ENCODE peak calls at places on chromosomes 2 and 18, in eight cellular contexts. One of them, this sample, is unnamed.

GRCh38 chr18:22558945-22559385 is 141.2 kb upstream of the CTAGE1 start:
- DNase-seq in astrocyte of the cerebellum: no peak
- DNase-seq in A549: peak; percentile 44
- DNase-seq in glutamatergic neuron: peak; percentile 27
- DNase-seq in left ventricle myocardium inferior: peak; percentile 66
- DNase-seq in neural progenitor cell: peak; percentile 49
- DNase-seq in GM10248: no peak
- DNase-seq in endodermal cell: peak; percentile 62
- DNase-seq in this sample: peak; percentile 85

GRCh38 chr2:146579154-146579930 is 1265.5 kb upstream of the ACVR2A start:
- DNase-seq in astrocyte of the cerebellum: no peak
- DNase-seq in A549: peak; percentile 4
- DNase-seq in glutamatergic neuron: no peak
- DNase-seq in left ventricle myocardium inferior: no peak
- DNase-seq in neural progenitor cell: no peak
- DNase-seq in GM10248: no peak
- DNase-seq in endodermal cell: no peak
- DNase-seq in this sample: no peak

GRCh38 chr18:33231474-33232317 is 208.8 kb downstream of the CCDC178 start:
- DNase-seq in astrocyte of the cerebellum: peak; percentile 57
- DNase-seq in A549: peak; percentile 11
- DNase-seq in glutamatergic neuron: peak; percentile 83
- DNase-seq in left ventricle myocardium inferior: peak; percentile 19
- DNase-seq in neural progenitor cell: peak; percentile 92
- DNase-seq in GM10248: peak; percentile 47
- DNase-seq in endodermal cell: peak; percentile 94
- DNase-seq in this sample: peak; percentile 39

GRCh38 chr2:138712212-138712979 is 67.8 kb downstream of the NXPH2 start:
- DNase-seq in astrocyte of the cerebellum: no peak
- DNase-seq in A549: no peak
- DNase-seq in glutamatergic neuron: no peak
- DNase-seq in left ventricle myocardium inferior: no peak
- DNase-seq in neural progenitor cell: no peak
- DNase-seq in GM10248: peak; percentile 53
- DNase-seq in endodermal cell: no peak
- DNase-seq in this sample: no peak

GRCh38 chr2:219018726-219019125 is 22.6 kb downstream of the CFAP65 start:
- DNase-seq in astrocyte of the cerebellum: no peak
- DNase-seq in A549: no peak
- DNase-seq in glutamatergic neuron: no peak
- DNase-seq in left ventricle myocardium inferior: no peak
- DNase-seq in neural progenitor cell: no peak
- DNase-seq in GM10248: no peak
- DNase-seq in endodermal cell: no peak
- DNase-seq in this sample: peak; percentile 48

GRCh38 chr2:207257291-207258190 is 91.8 kb upstream of the KLF7 start:
- DNase-seq in astrocyte of the cerebellum: no peak
- DNase-seq in A549: no peak
- DNase-seq in glutamatergic neuron: no peak
- DNase-seq in left ventricle myocardium inferior: no peak
- DNase-seq in neural progenitor cell: peak; percentile 36
- DNase-seq in GM10248: no peak
- DNase-seq in endodermal cell: peak; percentile 43
- DNase-seq in this sample: no peak

GRCh38 chr2:237669628-237670351 is 42.4 kb downstream of the LRRFIP1 start:
- DNase-seq in astrocyte of the cerebellum: peak; percentile 86
- DNase-seq in A549: no peak
- DNase-seq in glutamatergic neuron: peak; percentile 43
- DNase-seq in left ventricle myocardium inferior: peak; percentile 72
- DNase-seq in neural progenitor cell: no peak
- DNase-seq in GM10248: peak; percentile 74
- DNase-seq in endodermal cell: no peak
- DNase-seq in this sample: peak; percentile 93

GRCh38 chr2:54459037-54459441 is 2.9 kb downstream of the SPTBN1 start:
- DNase-seq in astrocyte of the cerebellum: no peak
- DNase-seq in A549: no peak
- DNase-seq in glutamatergic neuron: no peak
- DNase-seq in left ventricle myocardium inferior: no peak
- DNase-seq in neural progenitor cell: no peak
- DNase-seq in GM10248: no peak
- DNase-seq in endodermal cell: no peak
- DNase-seq in this sample: no peak

GRCh38 chr2:221454459-221455105 is 117.5 kb downstream of the EPHA4 start:
- DNase-seq in astrocyte of the cerebellum: no peak
- DNase-seq in A549: no peak
- DNase-seq in glutamatergic neuron: no peak
- DNase-seq in left ventricle myocardium inferior: no peak
- DNase-seq in neural progenitor cell: no peak
- DNase-seq in GM10248: no peak
- DNase-seq in endodermal cell: no peak
- DNase-seq in this sample: no peak

GRCh38 chr18:2178036-2178435 is 393.3 kb downstream of the METTL4 start:
- DNase-seq in astrocyte of the cerebellum: no peak
- DNase-seq in A549: no peak
- DNase-seq in glutamatergic neuron: no peak
- DNase-seq in left ventricle myocardium inferior: no peak
- DNase-seq in neural progenitor cell: no peak
- DNase-seq in GM10248: no peak
- DNase-seq in endodermal cell: no peak
- DNase-seq in this sample: no peak

GRCh38 chr2:237932731-237933131 is 34.1 kb upstream of the UBE2F start:
- DNase-seq in astrocyte of the cerebellum: peak; percentile 68
- DNase-seq in A549: no peak
- DNase-seq in glutamatergic neuron: no peak
- DNase-seq in left ventricle myocardium inferior: no peak
- DNase-seq in neural progenitor cell: no peak
- DNase-seq in GM10248: no peak
- DNase-seq in endodermal cell: no peak
- DNase-seq in this sample: no peak

GRCh38 chr2:190607657-190608357 is 41.1 kb upstream of the NAB1 start:
- DNase-seq in astrocyte of the cerebellum: no peak
- DNase-seq in A549: peak; percentile 58
- DNase-seq in glutamatergic neuron: no peak
- DNase-seq in left ventricle myocardium inferior: no peak
- DNase-seq in neural progenitor cell: no peak
- DNase-seq in GM10248: no peak
- DNase-seq in endodermal cell: no peak
- DNase-seq in this sample: no peak

GRCh38 chr2:144834954-144835633 is 315.2 kb upstream of the ZEB2 start:
- DNase-seq in astrocyte of the cerebellum: peak; percentile 77
- DNase-seq in A549: no peak
- DNase-seq in glutamatergic neuron: no peak
- DNase-seq in left ventricle myocardium inferior: peak; percentile 23
- DNase-seq in neural progenitor cell: no peak
- DNase-seq in GM10248: no peak
- DNase-seq in endodermal cell: no peak
- DNase-seq in this sample: peak; percentile 22

GRCh38 chr2:15031745-15032240 is 399.3 kb downstream of the LRATD1 start:
- DNase-seq in astrocyte of the cerebellum: no peak
- DNase-seq in A549: no peak
- DNase-seq in glutamatergic neuron: no peak
- DNase-seq in left ventricle myocardium inferior: no peak
- DNase-seq in neural progenitor cell: peak; percentile 41
- DNase-seq in GM10248: peak; percentile 50
- DNase-seq in endodermal cell: peak; percentile 76
- DNase-seq in this sample: no peak

DNA sequence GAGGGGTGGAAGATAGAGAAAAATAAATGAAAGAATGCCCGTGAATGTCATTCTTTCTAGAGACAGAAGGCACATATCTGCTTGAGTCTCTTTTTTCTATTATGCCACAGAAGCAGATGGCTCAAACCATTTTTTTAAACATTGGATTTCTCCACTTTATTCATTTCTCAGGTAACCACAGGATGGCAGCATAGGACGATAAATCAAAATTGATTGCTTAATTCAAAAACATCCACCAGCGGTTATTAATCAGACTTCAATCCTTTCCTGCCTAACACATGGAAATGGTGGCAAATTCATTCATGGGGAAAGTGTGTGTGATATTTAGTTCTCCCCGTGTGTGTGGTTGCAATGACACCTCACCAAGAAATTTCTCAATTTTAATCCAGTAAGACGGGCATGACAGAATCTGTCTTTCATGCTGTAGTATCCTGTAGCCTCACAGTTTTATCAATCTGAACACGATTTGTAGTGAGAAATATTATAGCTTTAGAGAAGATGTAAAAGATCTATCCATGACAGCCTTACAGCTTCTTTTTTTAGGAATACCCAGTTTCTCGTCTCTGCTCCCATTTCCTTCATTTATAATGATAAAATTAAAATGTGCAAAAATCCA is 72.2 kb downstream of the DSC3 start:
- DNase-seq in astrocyte of the cerebellum: peak; percentile 22
- DNase-seq in A549: peak; percentile 6
- DNase-seq in glutamatergic neuron: no peak
- DNase-seq in left ventricle myocardium inferior: no peak
- DNase-seq in neural progenitor cell: peak; percentile 33
- DNase-seq in GM10248: no peak
- DNase-seq in endodermal cell: no peak
- DNase-seq in this sample: no peak
- TF ChIP-seq CTCF in astrocyte of the cerebellum: peak; percentile 14
- TF ChIP-seq CTCF in A549: peak; percentile 56
- TF ChIP-seq CTCF in glutamatergic neuron: peak; percentile 39
- TF ChIP-seq CTCF in left ventricle myocardium inferior: peak; percentile 54
- TF ChIP-seq CTCF in neural progenitor cell: peak; percentile 60
- TF ChIP-seq CTCF in GM10248: peak; percentile 44
- TF ChIP-seq CTCF in endodermal cell: peak; percentile 70
- TF ChIP-seq CTCF in this sample: peak; percentile 37

GRCh38 chr2:174365583-174365982 is 29.9 kb upstream of the SCRN3 start:
- DNase-seq in astrocyte of the cerebellum: peak; percentile 70
- DNase-seq in A549: no peak
- DNase-seq in glutamatergic neuron: no peak
- DNase-seq in left ventricle myocardium inferior: no peak
- DNase-seq in neural progenitor cell: no peak
- DNase-seq in GM10248: no peak
- DNase-seq in endodermal cell: no peak
- DNase-seq in this sample: no peak

GRCh38 chr2:174364628-174365027 is 29.9 kb downstream of the SP9 start:
- DNase-seq in astrocyte of the cerebellum: no peak
- DNase-seq in A549: no peak
- DNase-seq in glutamatergic neuron: no peak
- DNase-seq in left ventricle myocardium inferior: no peak
- DNase-seq in neural progenitor cell: no peak
- DNase-seq in GM10248: no peak
- DNase-seq in endodermal cell: no peak
- DNase-seq in this sample: no peak

GRCh38 chr2:174368691-174369090 is 26.8 kb upstream of the SCRN3 start:
- DNase-seq in astrocyte of the cerebellum: no peak
- DNase-seq in A549: no peak
- DNase-seq in glutamatergic neuron: no peak
- DNase-seq in left ventricle myocardium inferior: no peak
- DNase-seq in neural progenitor cell: no peak
- DNase-seq in GM10248: no peak
- DNase-seq in endodermal cell: no peak
- DNase-seq in this sample: no peak

GRCh38 chr2:174362949-174363348 is 28.2 kb downstream of the SP9 start:
- DNase-seq in astrocyte of the cerebellum: no peak
- DNase-seq in A549: no peak
- DNase-seq in glutamatergic neuron: no peak
- DNase-seq in left ventricle myocardium inferior: no peak
- DNase-seq in neural progenitor cell: no peak
- DNase-seq in GM10248: no peak
- DNase-seq in endodermal cell: no peak
- DNase-seq in this sample: no peak
- TF ChIP-seq CTCF in astrocyte of the cerebellum: no peak
- TF ChIP-seq CTCF in A549: no peak
- TF ChIP-seq CTCF in glutamatergic neuron: no peak
- TF ChIP-seq CTCF in left ventricle myocardium inferior: no peak
- TF ChIP-seq CTCF in neural progenitor cell: no peak
- TF ChIP-seq CTCF in GM10248: no peak
- TF ChIP-seq CTCF in endodermal cell: no peak
- TF ChIP-seq CTCF in this sample: no peak

GRCh38 chr2:3557588-3558204 is 437 bp downstream of the RNASEH1 start:
- DNase-seq in astrocyte of the cerebellum: no peak
- DNase-seq in A549: peak; percentile 25
- DNase-seq in glutamatergic neuron: no peak
- DNase-seq in left ventricle myocardium inferior: no peak
- DNase-seq in neural progenitor cell: no peak
- DNase-seq in GM10248: no peak
- DNase-seq in endodermal cell: no peak
- DNase-seq in this sample: no peak

GRCh38 chr2:3563521-3563976 is 5.4 kb upstream of the RNASEH1 start:
- DNase-seq in astrocyte of the cerebellum: no peak
- DNase-seq in A549: no peak
- DNase-seq in glutamatergic neuron: no peak
- DNase-seq in left ventricle myocardium inferior: no peak
- DNase-seq in neural progenitor cell: no peak
- DNase-seq in GM10248: peak; percentile 49
- DNase-seq in endodermal cell: no peak
- DNase-seq in this sample: no peak

GRCh38 chr2:3553946-3554345 is 4.2 kb downstream of the RNASEH1 start:
- DNase-seq in astrocyte of the cerebellum: no peak
- DNase-seq in A549: no peak
- DNase-seq in glutamatergic neuron: no peak
- DNase-seq in left ventricle myocardium inferior: no peak
- DNase-seq in neural progenitor cell: no peak
- DNase-seq in GM10248: no peak
- DNase-seq in endodermal cell: no peak
- DNase-seq in this sample: no peak

DNA sequence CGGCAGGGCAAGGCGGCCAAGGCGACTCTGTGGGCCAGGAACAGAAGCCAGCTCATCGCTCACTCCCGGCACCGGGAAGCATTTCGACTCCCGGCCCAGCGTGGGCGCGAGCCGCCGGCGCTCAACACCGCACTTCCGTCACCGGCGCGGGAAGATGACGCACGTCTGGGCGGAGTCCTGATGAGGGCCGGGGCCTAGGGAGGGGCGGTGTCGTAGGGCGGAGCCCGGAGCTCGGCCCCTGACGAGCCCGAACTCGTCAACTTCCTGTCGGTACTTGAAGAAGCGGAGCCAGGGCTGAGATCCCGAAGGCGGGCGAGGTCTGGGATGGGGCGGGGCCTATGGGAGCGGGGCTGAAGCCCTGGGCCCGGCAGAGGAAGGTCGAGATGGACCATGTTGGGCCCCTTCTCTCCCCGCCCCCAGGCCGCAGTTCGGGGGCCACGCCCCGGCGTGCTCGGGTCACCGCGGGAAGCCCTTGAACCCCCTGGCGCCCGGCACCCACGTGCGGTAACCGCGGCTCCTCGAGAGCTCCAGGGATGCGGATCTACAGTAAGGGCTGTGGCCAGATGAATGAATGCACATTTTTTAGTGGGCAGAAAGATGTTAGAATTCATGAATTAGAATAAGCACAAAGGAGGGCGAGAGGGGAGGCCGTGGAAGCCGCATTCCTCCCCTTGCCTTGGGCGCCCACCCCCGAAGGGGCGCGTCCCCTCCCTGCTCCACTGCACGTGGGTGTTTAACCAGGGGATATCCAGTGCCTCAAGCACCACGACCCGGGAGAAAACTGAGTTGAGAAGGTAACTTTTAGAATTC is at the start of gene RNASEH1:
- DNase-seq in astrocyte of the cerebellum: peak; percentile 97
- DNase-seq in A549: peak; percentile 99
- DNase-seq in glutamatergic neuron: peak; percentile 99
- DNase-seq in left ventricle myocardium inferior: peak; percentile 99
- DNase-seq in neural progenitor cell: peak; percentile 99
- DNase-seq in GM10248: peak; percentile 100
- DNase-seq in endodermal cell: peak; percentile 99
- DNase-seq in this sample: peak; percentile 99
- TF ChIP-seq CTCF in astrocyte of the cerebellum: no peak
- TF ChIP-seq CTCF in A549: no peak
- TF ChIP-seq CTCF in glutamatergic neuron: no peak
- TF ChIP-seq CTCF in left ventricle myocardium inferior: no peak
- TF ChIP-seq CTCF in neural progenitor cell: no peak
- TF ChIP-seq CTCF in GM10248: peak; percentile 3
- TF ChIP-seq CTCF in endodermal cell: no peak
- TF ChIP-seq CTCF in this sample: no peak

GRCh38 chr2:120109186-120110061 is 96.5 kb downstream of the EPB41L5 start:
- DNase-seq in astrocyte of the cerebellum: peak; percentile 31
- DNase-seq in A549: peak; percentile 33
- DNase-seq in glutamatergic neuron: no peak
- DNase-seq in left ventricle myocardium inferior: no peak
- DNase-seq in neural progenitor cell: no peak
- DNase-seq in GM10248: peak; percentile 28
- DNase-seq in endodermal cell: no peak
- DNase-seq in this sample: no peak
- TF ChIP-seq CTCF in astrocyte of the cerebellum: peak; percentile 25
- TF ChIP-seq CTCF in A549: peak; percentile 81
- TF ChIP-seq CTCF in glutamatergic neuron: peak; percentile 25
- TF ChIP-seq CTCF in left ventricle myocardium inferior: peak; percentile 58
- TF ChIP-seq CTCF in neural progenitor cell: peak; percentile 38
- TF ChIP-seq CTCF in GM10248: peak; percentile 59
- TF ChIP-seq CTCF in endodermal cell: no peak
- TF ChIP-seq CTCF in this sample: peak; percentile 17

This sample was measured in kidney.